ENCODE peak calls at places on chromosomes 3 and 15, in four cellular contexts. T is MM.1S, S is tibial artery, M is sigmoid colon. H is an unnamed sample. For H3K36me3 and H3K4me1, the result is how much of the 10 kb centered on the place peaks cover.

GRCh38 chr3:10621749-10622148 is 116.4 kb upstream of the ATP2B2 start:
- DNase-seq in T (no peak), S (no peak), M (no peak), H (no peak)

GRCh38 chr15:90174140-90174891 is 26.8 kb upstream of the SEMA4B start:
- DNase-seq in T (no peak), S (peak), M (peak), H (peak)

GRCh38 chr3:23964537-23964936 is 19.5 kb downstream of the NR1D2 start:
- DNase-seq in T (no peak), S (no peak), M (no peak), H (no peak)

GRCh38 chr15:57647791-57648130 is 56.1 kb downstream of the MYZAP start:
- DNase-seq in T (no peak), S (no peak), M (no peak), H (no peak)

GRCh38 chr3:30356901-30357753 is 249.3 kb upstream of the TGFBR2 start:
- DNase-seq in T (no peak), S (no peak), M (no peak), H (no peak)

GRCh38 chr3:24485511-24485910 is 9.1 kb downstream of the THRB start:
- DNase-seq in T (no peak), S (no peak), M (no peak), H (no peak)

GRCh38 chr3:170815930-170816329 is 54.1 kb downstream of the RPL22L1 start:
- DNase-seq in T (no peak), S (no peak), M (no peak), H (no peak)

GRCh38 chr3:19866751-19867347 is 67.2 kb downstream of the EFHB start:
- DNase-seq in T (peak), S (peak), M (no peak), H (no peak)

GRCh38 chr15:71116942-71117341 is 1.7 kb downstream of the THSD4 start:
- DNase-seq in T (no peak), S (no peak), M (no peak), H (peak)

GRCh38 chr3:58192076-58192475 is 18.7 kb downstream of the DNASE1L3 start:
- DNase-seq in T (no peak), S (no peak), M (no peak), H (no peak)

GRCh38 chr3:184637705-184638104 is 74.2 kb downstream of the MAGEF1 start:
- DNase-seq in T (no peak), S (no peak), M (no peak), H (no peak)

GRCh38 chr3:15339786-15340215 is 7.4 kb upstream of the SH3BP5 start:
- DNase-seq in T (no peak), S (no peak), M (peak), H (no peak)

GRCh38 chr3:138921316-138922292 is 25.3 kb downstream of the FOXL2 start:
- DNase-seq in T (no peak), S (no peak), M (no peak), H (peak)

GRCh38 chr3:192834428-192834827 is 83.2 kb downstream of the MB21D2 start:
- DNase-seq in T (no peak), S (no peak), M (no peak), H (no peak)

GRCh38 chr3:98151241-98151640 is 4.0 kb downstream of the OR5H14 start:
- DNase-seq in T (no peak), S (no peak), M (no peak), H (no peak)

GRCh38 chr3:158679547-158680000 is 7.1 kb upstream of the LXN start:
- DNase-seq in T (no peak), S (no peak), M (no peak), H (no peak)

GRCh38 chr3:119751423-119751822 is 30.5 kb upstream of the NR1I2 start:
- DNase-seq in T (no peak), S (no peak), M (no peak), H (no peak)

GRCh38 chr3:60277376-60277800 is 973.9 kb downstream of the FHIT start:
- DNase-seq in T (no peak), S (no peak), M (no peak), H (no peak)

GRCh38 chr3:149042766-149043386 is 43.5 kb downstream of the HLTF start:
- DNase-seq in T (peak), S (no peak), M (no peak), H (no peak)

GRCh38 chr3:149038322-149038721 is 47.0 kb downstream of the GYG1 start:
- DNase-seq in T (no peak), S (no peak), M (no peak), H (no peak)

DNA sequence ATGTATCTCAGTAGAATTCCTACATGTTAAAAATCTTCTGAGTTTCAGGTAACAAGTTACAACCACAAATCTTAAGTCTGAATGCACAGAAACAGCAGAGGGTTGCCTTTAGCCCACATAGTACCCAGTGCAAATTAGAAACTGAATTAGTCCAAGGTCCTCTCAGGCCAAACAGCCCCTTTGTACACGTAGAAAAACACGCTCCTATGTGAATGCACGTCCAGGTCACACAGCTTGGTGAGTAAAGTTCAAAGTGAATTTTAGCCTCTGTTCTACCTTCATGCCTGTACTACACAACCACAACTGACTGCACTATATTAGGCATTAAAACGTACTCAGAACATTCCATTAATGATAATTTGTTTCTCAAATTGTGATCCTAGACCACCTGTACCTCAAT is 46.3 kb downstream of the GYG1 start:
- DNase-seq in T (no peak), S (no peak), M (no peak), H (no peak)
- H3K36me3 ChIP-seq in T (under half), S (under half), M (under half), H (under half)

DNA sequence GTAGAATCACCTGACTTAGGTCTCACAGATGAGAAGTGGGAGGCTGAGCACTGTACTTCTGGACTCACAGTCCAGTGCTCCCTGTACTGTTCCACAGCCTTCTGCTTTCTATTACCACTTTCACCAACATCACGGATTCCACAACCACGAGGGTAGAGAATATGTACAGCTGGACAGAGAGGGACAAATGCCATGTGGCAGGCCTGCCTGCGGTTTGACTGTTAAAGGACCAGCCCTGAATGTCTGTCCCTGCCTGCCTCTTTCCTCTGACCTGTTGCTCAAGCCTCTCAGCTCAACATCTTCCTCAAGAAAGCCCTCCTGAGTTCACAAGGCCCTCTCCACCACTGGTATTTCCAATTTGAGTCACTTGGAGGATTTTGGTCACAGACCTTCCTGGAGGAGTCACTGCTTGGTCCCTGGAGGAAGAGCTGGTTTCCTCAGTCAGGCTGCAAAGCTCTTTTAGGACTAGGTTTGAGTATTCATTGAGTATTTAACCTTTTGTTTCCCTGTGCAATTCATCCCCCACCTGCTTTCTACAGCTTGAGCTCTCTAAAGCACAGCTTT is 49.1 kb downstream of the RAB11A start:
- DNase-seq in T (no peak), S (no peak), M (no peak), H (no peak)
- H3K4me1 ChIP-seq in T (under half), S (under half), M (under half), H (under half)

GRCh38 chr3:197295871-197296270 is 2.5 kb downstream of the DLG1 start:
- DNase-seq in T (peak), S (no peak), M (no peak), H (no peak)
- H3K36me3 ChIP-seq in T (under half), S (under half), M (under half), H (under half)

GRCh38 chr15:74865316-74865715 is 7.8 kb downstream of the SCAMP2 start:
- DNase-seq in T (no peak), S (no peak), M (no peak), H (no peak)
- H3K4me1 ChIP-seq in T (under half), S (under half), M (under half), H (under half)

GRCh38 chr15:86038491-86038890 is 41.2 kb upstream of the AGBL1 start:
- DNase-seq in T (no peak), S (no peak), M (no peak), H (no peak)

GRCh38 chr15:86036243-86036642 is 43.4 kb upstream of the AGBL1 start:
- DNase-seq in T (no peak), S (no peak), M (no peak), H (no peak)

GRCh38 chr15:86040360-86041095 is 39.1 kb upstream of the AGBL1 start:
- DNase-seq in T (no peak), S (no peak), M (no peak), H (no peak)

GRCh38 chr15:86034904-86035303 is 44.8 kb upstream of the AGBL1 start:
- DNase-seq in T (no peak), S (no peak), M (no peak), H (no peak)
- H3K36me3 ChIP-seq in T (under half), S (under half), M (under half), H (under half)

GRCh38 chr15:55224892-55225291 is 28.2 kb upstream of the RSL24D1 start:
- DNase-seq in T (no peak), S (no peak), M (no peak), H (no peak)
- H3K4me1 ChIP-seq in T (under half), S (under half), M (under half), H (under half)

GRCh38 chr3:71309886-71310285 is 273.6 kb downstream of the FOXP1 start:
- DNase-seq in T (no peak), S (no peak), M (no peak), H (no peak)
- H3K36me3 ChIP-seq in T (under half), S (under half), M (under half), H (under half)